ENCODE peak calls at places on chromosomes 16 and 17, in four cellular contexts. C is mesendoderm, Q is H9, G is H1. H is an unnamed sample.

GRCh38 chr16:2857451-2858244 is at the start of gene PRSS22:
- DNase-seq in C (peak; percentile 51), Q (peak; percentile 74), G (no peak), H (peak; percentile 13)

GRCh38 chr16:8678068-8678927 is 3.9 kb downstream of the ABAT start:
- DNase-seq in C (no peak), Q (no peak), G (no peak), H (peak; percentile 80)

GRCh38 chr16:31354394-31355291 is at the start of gene ITGAX:
- DNase-seq in C (peak; percentile 55), Q (peak; percentile 45), G (no peak), H (peak; percentile 20)

GRCh38 chr17:37710344-37710886 is 34.4 kb downstream of the HNF1B start:
- DNase-seq in C (peak; percentile 100), Q (peak; percentile 97), G (peak; percentile 58), H (peak; percentile 62)

GRCh38 chr16:82152192-82152591 is 17.8 kb downstream of the MPHOSPH6 start:
- DNase-seq in C (peak; percentile 12), Q (no peak), G (no peak), H (peak; percentile 52)

GRCh38 chr16:75471723-75472634 is 7.5 kb upstream of the TMEM170A start:
- DNase-seq in C (peak; percentile 58), Q (peak; percentile 62), G (no peak), H (peak; percentile 64)

GRCh38 chr16:9847146-9847545 is 335.1 kb downstream of the GRIN2A start:
- DNase-seq in C (no peak), Q (no peak), G (no peak), H (no peak)

GRCh38 chr16:4700997-4701743 is 7.8 kb downstream of the NUDT16L1 start:
- DNase-seq in C (no peak), Q (no peak), G (no peak), H (no peak)

GRCh38 chr16:566475-567361 is at the start of gene NHLRC4:
- DNase-seq in C (peak; percentile 76), Q (peak; percentile 86), G (no peak), H (peak; percentile 54)

GRCh38 chr16:23373436-23374219 is 71.5 kb downstream of the SCNN1B start:
- DNase-seq in C (no peak), Q (no peak), G (no peak), H (no peak)

GRCh38 chr17:58184308-58184985 is 8.1 kb upstream of the EPX start:
- DNase-seq in C (peak; percentile 88), Q (peak; percentile 88), G (peak; percentile 23), H (peak; percentile 47)

GRCh38 chr17:77959926-77960521 is 1.5 kb downstream of the TNRC6C start:
- DNase-seq in C (peak; percentile 51), Q (peak; percentile 57), G (no peak), H (peak; percentile 60)

GRCh38 chr17:82399601-82400101 is 18.5 kb upstream of the HEXD start:
- DNase-seq in C (no peak), Q (no peak), G (no peak), H (no peak)

GRCh38 chr16:85675528-85675927 is 13.2 kb downstream of the GINS2 start:
- DNase-seq in C (no peak), Q (no peak), G (no peak), H (peak; percentile 56)

GRCh38 chr17:72125742-72126141 is 4.9 kb downstream of the SOX9 start:
- DNase-seq in C (no peak), Q (no peak), G (no peak), H (peak; percentile 62)

GRCh38 chr17:79393358-79394038 is 217.4 kb downstream of the RBFOX3 start:
- DNase-seq in C (peak; percentile 68), Q (peak; percentile 91), G (peak; percentile 57), H (peak; percentile 40)

GRCh38 chr16:14510939-14511797 is 118.9 kb downstream of the PARN start:
- DNase-seq in C (no peak), Q (no peak), G (no peak), H (peak; percentile 74)

GRCh38 chr16:78045865-78046581 is 23.7 kb downstream of the CLEC3A start:
- DNase-seq in C (peak; percentile 91), Q (peak; percentile 94), G (peak; percentile 73), H (peak; percentile 54)

GRCh38 chr17:64291268-64291851 is 28.3 kb upstream of the TEX2 start:
- DNase-seq in C (peak; percentile 41), Q (no peak), G (no peak), H (no peak)

GRCh38 chr17:83067718-83068261 is 11.6 kb upstream of the METRNL start:
- DNase-seq in C (no peak), Q (no peak), G (no peak), H (peak; percentile 16)

GRCh38 chr17:80960037-80960796 is 31.4 kb upstream of the CHMP6 start:
- DNase-seq in C (no peak), Q (no peak), G (no peak), H (no peak)

GRCh38 chr16:68197250-68197649 is 38.7 kb downstream of the ESRP2 start:
- DNase-seq in C (no peak), Q (no peak), G (no peak), H (peak; percentile 40)

GRCh38 chr17:72297326-72298115 is 176.7 kb downstream of the SOX9 start:
- DNase-seq in C (peak; percentile 29), Q (no peak), G (no peak), H (peak; percentile 69)

GRCh38 chr17:8016632-8017424 is 14.4 kb downstream of the GUCY2D start:
- DNase-seq in C (peak; percentile 83), Q (peak; percentile 92), G (peak; percentile 41), H (no peak)

GRCh38 chr16:8703693-8704092 is 29.3 kb downstream of the ABAT start:
- DNase-seq in C (no peak), Q (no peak), G (no peak), H (no peak)

GRCh38 chr16:57846078-57846697 is 43.9 kb upstream of the KIFC3 start:
- DNase-seq in C (peak; percentile 95), Q (peak; percentile 90), G (peak; percentile 73), H (no peak)

GRCh38 chr17:6392609-6393367 is 42.1 kb downstream of the AIPL1 start:
- DNase-seq in C (no peak), Q (no peak), G (no peak), H (no peak)

GRCh38 chr17:68843522-68843921 is 111.7 kb downstream of the ABCA8 start:
- DNase-seq in C (no peak), Q (no peak), G (no peak), H (no peak)
- H3K56ac ChIP-seq in C (no peak overlapping the region), Q (no peak overlapping the region), G (no peak overlapping the region), H (no peak overlapping the region)

GRCh38 chr16:35908152-35908551 is 2448.7 kb downstream of the TP53TG3F start:
- DNase-seq in C (no peak), Q (no peak), G (no peak), H (no peak)
- H3K56ac ChIP-seq in C (no peak overlapping the region), Q (no peak overlapping the region), G (no peak overlapping the region), H (no peak overlapping the region)

GRCh38 chr16:59042296-59042695 is 308.2 kb upstream of the GOT2 start:
- DNase-seq in C (no peak), Q (no peak), G (no peak), H (no peak)
- H3K56ac ChIP-seq in C (no peak overlapping the region), Q (no peak overlapping the region), G (no peak overlapping the region), H (no peak overlapping the region)

GRCh38 chr16:88502371-88502770 is 49.3 kb downstream of the ZFPM1 start:
- DNase-seq in C (no peak), Q (no peak), G (no peak), H (no peak)
- H3K56ac ChIP-seq in C (no peak overlapping the region), Q (no peak overlapping the region), G (no peak overlapping the region), H (no peak overlapping the region)

GRCh38 chr17:18247613-18248001 is 10.9 kb downstream of the FLII start:
- DNase-seq in C (no peak), Q (no peak), G (no peak), H (no peak)
- H3K56ac ChIP-seq in C (no peak overlapping the region), Q (no peak overlapping the region), G (no peak overlapping the region), H (no peak overlapping the region)

DNA sequence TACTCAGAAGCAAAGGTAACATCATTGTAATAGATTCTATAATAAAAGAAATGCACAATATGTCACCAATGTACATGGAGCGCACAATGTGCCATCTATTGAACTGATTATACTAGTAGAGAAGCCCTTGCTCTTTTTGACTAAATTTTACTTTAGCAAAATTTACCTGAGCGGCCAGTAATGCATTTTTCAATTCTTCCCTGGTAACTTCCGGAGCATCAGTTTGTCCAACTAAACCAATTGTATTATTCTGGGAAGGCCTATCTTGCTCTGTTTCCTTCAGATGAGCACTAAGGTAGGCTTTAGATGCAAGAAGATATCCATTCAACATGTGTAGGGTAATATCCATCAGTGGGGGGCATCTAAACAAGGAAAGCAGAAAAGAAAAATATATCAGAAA is 8.8 kb upstream of the BRIP1 start:
- DNase-seq in C (no peak), Q (no peak), G (no peak), H (no peak)
- H3K56ac ChIP-seq in C (no peak overlapping the region), Q (no peak overlapping the region), G (no peak overlapping the region), H (no peak overlapping the region)

GRCh38 chr17:73792994-73793393 is 148.7 kb upstream of the SDK2 start:
- DNase-seq in C (no peak), Q (no peak), G (no peak), H (no peak)

GRCh38 chr17:73791644-73792043 is 147.4 kb upstream of the SDK2 start:
- DNase-seq in C (no peak), Q (no peak), G (no peak), H (no peak)

GRCh38 chr17:73795730-73796129 is 151.5 kb upstream of the SDK2 start:
- DNase-seq in C (no peak), Q (no peak), G (no peak), H (no peak)

GRCh38 chr17:73791121-73791520 is 146.9 kb upstream of the SDK2 start:
- DNase-seq in C (no peak), Q (no peak), G (no peak), H (no peak)

DNA sequence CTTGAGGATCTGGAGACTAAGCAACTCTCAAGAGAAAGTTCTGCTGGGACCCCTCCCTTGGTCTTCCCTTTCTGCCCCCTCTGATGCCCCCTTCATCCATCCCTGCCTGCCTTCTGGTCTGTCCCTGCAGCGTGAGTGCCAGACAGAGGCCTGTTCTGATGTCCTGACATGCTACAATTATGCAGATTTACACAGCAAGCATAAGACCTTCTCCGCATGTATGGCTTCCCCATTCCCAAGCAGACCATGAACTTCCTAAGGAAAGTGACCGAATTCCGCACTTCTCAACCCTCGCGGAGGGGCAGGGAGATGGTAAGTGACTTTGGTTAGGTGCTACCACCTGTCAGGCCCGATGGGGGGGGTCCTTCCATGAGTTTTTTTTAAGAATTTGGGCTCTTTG is 150.1 kb upstream of the SDK2 start:
- DNase-seq in C (no peak), Q (no peak), G (no peak), H (no peak)
- H3K56ac ChIP-seq in C (no peak overlapping the region), Q (no peak overlapping the region), G (no peak overlapping the region), H (no peak overlapping the region)

GRCh38 chr16:11805556-11805955 is 8.5 kb upstream of the ZC3H7A start:
- DNase-seq in C (no peak), Q (no peak), G (no peak), H (no peak)
- H3K56ac ChIP-seq in C (no peak overlapping the region), Q (no peak overlapping the region), G (no peak overlapping the region), H (no peak overlapping the region)